ENCODE peak calls at places on chromosomes 12 and 14, in seven cellular contexts. One of them, this sample, is unnamed.
A peak's percentile ranks its signal among the peaks of the same experiment; 100 is the strongest.

GRCh38 chr14:21168055-21168454 is 12.2 kb upstream of the OR5AU1 start:
- DNase-seq in stomach: no peak
- DNase-seq in AG04450: no peak
- DNase-seq in adipocyte: no peak
- DNase-seq in heart left ventricle: no peak
- DNase-seq in heart right ventricle: no peak
- DNase-seq in dorsolateral prefrontal cortex: no peak
- DNase-seq in this sample: peak; percentile 62

GRCh38 chr12:27971606-27972005 is 927 bp downstream of the PTHLH start:
- DNase-seq in stomach: no peak
- DNase-seq in AG04450: no peak
- DNase-seq in adipocyte: no peak
- DNase-seq in heart left ventricle: no peak
- DNase-seq in heart right ventricle: no peak
- DNase-seq in dorsolateral prefrontal cortex: no peak
- DNase-seq in this sample: no peak

GRCh38 chr14:90924618-90925345 is 108.6 kb upstream of the TTC7B start:
- DNase-seq in stomach: peak; percentile 56
- DNase-seq in AG04450: no peak
- DNase-seq in adipocyte: peak; percentile 73
- DNase-seq in heart left ventricle: no peak
- DNase-seq in heart right ventricle: no peak
- DNase-seq in dorsolateral prefrontal cortex: no peak
- DNase-seq in this sample: peak; percentile 50

GRCh38 chr14:93105362-93105761 is 10.4 kb downstream of the ITPK1 start:
- DNase-seq in stomach: peak; percentile 41
- DNase-seq in AG04450: no peak
- DNase-seq in adipocyte: peak; percentile 27
- DNase-seq in heart left ventricle: no peak
- DNase-seq in heart right ventricle: no peak
- DNase-seq in dorsolateral prefrontal cortex: no peak
- DNase-seq in this sample: peak; percentile 75

GRCh38 chr12:120814203-120814902 is 88.7 kb downstream of the ACADS start:
- DNase-seq in stomach: no peak
- DNase-seq in AG04450: no peak
- DNase-seq in adipocyte: no peak
- DNase-seq in heart left ventricle: no peak
- DNase-seq in heart right ventricle: no peak
- DNase-seq in dorsolateral prefrontal cortex: no peak
- DNase-seq in this sample: no peak

GRCh38 chr12:113250045-113250444 is 28.8 kb downstream of the TPCN1 start:
- DNase-seq in stomach: no peak
- DNase-seq in AG04450: no peak
- DNase-seq in adipocyte: no peak
- DNase-seq in heart left ventricle: peak; percentile 31
- DNase-seq in heart right ventricle: no peak
- DNase-seq in dorsolateral prefrontal cortex: no peak
- DNase-seq in this sample: no peak

GRCh38 chr12:120361506-120362208 is 7.3 kb downstream of the MSI1 start:
- DNase-seq in stomach: peak; percentile 69
- DNase-seq in AG04450: peak; percentile 21
- DNase-seq in adipocyte: peak; percentile 82
- DNase-seq in heart left ventricle: peak; percentile 78
- DNase-seq in heart right ventricle: peak; percentile 71
- DNase-seq in dorsolateral prefrontal cortex: peak; percentile 91
- DNase-seq in this sample: peak; percentile 36

GRCh38 chr14:93903342-93904184 is 23.6 kb upstream of the FAM181A start:
- DNase-seq in stomach: peak; percentile 40
- DNase-seq in AG04450: no peak
- DNase-seq in adipocyte: peak; percentile 37
- DNase-seq in heart left ventricle: no peak
- DNase-seq in heart right ventricle: no peak
- DNase-seq in dorsolateral prefrontal cortex: no peak
- DNase-seq in this sample: peak; percentile 7

GRCh38 chr12:100826323-100826722 is 31.7 kb downstream of the ANO4 start:
- DNase-seq in stomach: peak; percentile 25
- DNase-seq in AG04450: peak; percentile 21
- DNase-seq in adipocyte: peak; percentile 74
- DNase-seq in heart left ventricle: no peak
- DNase-seq in heart right ventricle: peak; percentile 19
- DNase-seq in dorsolateral prefrontal cortex: no peak
- DNase-seq in this sample: peak; percentile 74

GRCh38 chr14:22558221-22558913 is 30.7 kb downstream of the DAD1 start:
- DNase-seq in stomach: no peak
- DNase-seq in AG04450: no peak
- DNase-seq in adipocyte: no peak
- DNase-seq in heart left ventricle: no peak
- DNase-seq in heart right ventricle: no peak
- DNase-seq in dorsolateral prefrontal cortex: no peak
- DNase-seq in this sample: no peak
- H3K4me3 ChIP-seq in stomach: no peak overlapping the region
- H3K4me3 ChIP-seq in AG04450: no peak overlapping the region
- H3K4me3 ChIP-seq in adipocyte: no peak overlapping the region
- H3K4me3 ChIP-seq in heart left ventricle: no peak overlapping the region
- H3K4me3 ChIP-seq in heart right ventricle: no peak overlapping the region
- H3K4me3 ChIP-seq in dorsolateral prefrontal cortex: no peak overlapping the region
- H3K4me3 ChIP-seq in this sample: no peak overlapping the region

GRCh38 chr12:103933237-103933636 is 3.0 kb downstream of the HSP90B1 start:
- DNase-seq in stomach: no peak
- DNase-seq in AG04450: no peak
- DNase-seq in adipocyte: peak; percentile 14
- DNase-seq in heart left ventricle: no peak
- DNase-seq in heart right ventricle: no peak
- DNase-seq in dorsolateral prefrontal cortex: no peak
- DNase-seq in this sample: no peak

GRCh38 chr12:103930787-103931536 is 752 bp downstream of the HSP90B1 start:
- DNase-seq in stomach: peak; percentile 59
- DNase-seq in AG04450: no peak
- DNase-seq in adipocyte: peak; percentile 74
- DNase-seq in heart left ventricle: peak; percentile 66
- DNase-seq in heart right ventricle: peak; percentile 38
- DNase-seq in dorsolateral prefrontal cortex: no peak
- DNase-seq in this sample: peak; percentile 33

DNA sequence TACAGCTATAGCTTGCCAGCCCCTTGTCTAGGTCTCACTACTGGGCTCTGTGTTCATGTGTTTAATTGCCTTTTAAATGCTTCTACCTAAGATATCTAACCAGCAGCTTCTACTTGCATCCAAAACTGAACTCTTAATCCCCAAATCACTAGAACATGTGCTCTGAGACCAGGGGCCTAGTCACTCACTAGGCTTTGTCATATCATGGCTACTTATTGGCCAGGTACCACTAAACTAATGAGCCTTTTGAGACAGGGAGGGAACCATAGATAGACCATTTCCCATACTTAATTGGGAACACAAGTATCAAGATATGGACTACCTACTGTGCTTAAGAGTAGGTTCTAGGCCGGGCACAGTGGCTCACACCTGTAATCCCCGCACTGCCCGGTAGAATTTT is 6.5 kb downstream of the HSP90B1 start:
- DNase-seq in stomach: no peak
- DNase-seq in AG04450: no peak
- DNase-seq in adipocyte: no peak
- DNase-seq in heart left ventricle: no peak
- DNase-seq in heart right ventricle: no peak
- DNase-seq in dorsolateral prefrontal cortex: no peak
- DNase-seq in this sample: no peak
- H3K4me3 ChIP-seq in stomach: no peak overlapping the region
- H3K4me3 ChIP-seq in AG04450: no peak overlapping the region
- H3K4me3 ChIP-seq in adipocyte: no peak overlapping the region
- H3K4me3 ChIP-seq in heart left ventricle: no peak overlapping the region
- H3K4me3 ChIP-seq in heart right ventricle: no peak overlapping the region
- H3K4me3 ChIP-seq in dorsolateral prefrontal cortex: no peak overlapping the region
- H3K4me3 ChIP-seq in this sample: no peak overlapping the region

DNA sequence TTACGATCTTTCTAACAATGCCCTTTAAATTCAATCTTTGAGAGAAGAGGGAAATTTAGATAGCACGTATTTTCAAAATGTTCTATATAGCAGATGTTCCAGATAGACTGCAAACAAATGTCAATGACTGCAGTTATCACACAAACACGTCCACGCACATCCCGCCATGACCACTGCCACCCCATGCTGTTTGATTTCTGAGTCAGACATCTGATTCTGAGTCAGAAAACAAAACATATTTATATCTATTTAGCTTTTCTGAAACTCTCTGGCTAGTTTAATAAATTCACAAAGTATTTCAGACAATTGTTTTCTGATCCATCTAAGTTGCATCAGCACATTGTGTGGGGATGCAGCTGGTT is 105.9 kb upstream of the BCAT1 start:
- DNase-seq in stomach: no peak
- DNase-seq in AG04450: no peak
- DNase-seq in adipocyte: peak; percentile 10
- DNase-seq in heart left ventricle: no peak
- DNase-seq in heart right ventricle: no peak
- DNase-seq in dorsolateral prefrontal cortex: no peak
- DNase-seq in this sample: peak; percentile 91
- H3K4me3 ChIP-seq in stomach: peak overlapping the region; percentile 14
- H3K4me3 ChIP-seq in AG04450: no peak overlapping the region
- H3K4me3 ChIP-seq in adipocyte: no peak overlapping the region
- H3K4me3 ChIP-seq in heart left ventricle: peak overlapping the region; percentile 53
- H3K4me3 ChIP-seq in heart right ventricle: no peak overlapping the region
- H3K4me3 ChIP-seq in dorsolateral prefrontal cortex: peak overlapping the region; percentile 55
- H3K4me3 ChIP-seq in this sample: no peak overlapping the region

GRCh38 chr12:13588574-13588973 is 392.0 kb downstream of the EMP1 start:
- DNase-seq in stomach: no peak
- DNase-seq in AG04450: no peak
- DNase-seq in adipocyte: no peak
- DNase-seq in heart left ventricle: no peak
- DNase-seq in heart right ventricle: no peak
- DNase-seq in dorsolateral prefrontal cortex: no peak
- DNase-seq in this sample: no peak
- H3K4me3 ChIP-seq in stomach: no peak overlapping the region
- H3K4me3 ChIP-seq in AG04450: no peak overlapping the region
- H3K4me3 ChIP-seq in adipocyte: no peak overlapping the region
- H3K4me3 ChIP-seq in heart left ventricle: no peak overlapping the region
- H3K4me3 ChIP-seq in heart right ventricle: no peak overlapping the region
- H3K4me3 ChIP-seq in dorsolateral prefrontal cortex: no peak overlapping the region
- H3K4me3 ChIP-seq in this sample: no peak overlapping the region

GRCh38 chr14:51658441-51659173 is 6.9 kb downstream of the FRMD6 start:
- DNase-seq in stomach: no peak
- DNase-seq in AG04450: no peak
- DNase-seq in adipocyte: no peak
- DNase-seq in heart left ventricle: no peak
- DNase-seq in heart right ventricle: no peak
- DNase-seq in dorsolateral prefrontal cortex: no peak
- DNase-seq in this sample: no peak
- H3K4me3 ChIP-seq in stomach: no peak overlapping the region
- H3K4me3 ChIP-seq in AG04450: peak overlapping the region; percentile 37
- H3K4me3 ChIP-seq in adipocyte: no peak overlapping the region
- H3K4me3 ChIP-seq in heart left ventricle: no peak overlapping the region
- H3K4me3 ChIP-seq in heart right ventricle: no peak overlapping the region
- H3K4me3 ChIP-seq in dorsolateral prefrontal cortex: no peak overlapping the region
- H3K4me3 ChIP-seq in this sample: no peak overlapping the region

GRCh38 chr14:69868363-69868963 is 10.8 kb upstream of the SMOC1 start:
- DNase-seq in stomach: no peak
- DNase-seq in AG04450: no peak
- DNase-seq in adipocyte: no peak
- DNase-seq in heart left ventricle: no peak
- DNase-seq in heart right ventricle: no peak
- DNase-seq in dorsolateral prefrontal cortex: no peak
- DNase-seq in this sample: no peak
- H3K4me3 ChIP-seq in stomach: no peak overlapping the region
- H3K4me3 ChIP-seq in AG04450: no peak overlapping the region
- H3K4me3 ChIP-seq in adipocyte: no peak overlapping the region
- H3K4me3 ChIP-seq in heart left ventricle: no peak overlapping the region
- H3K4me3 ChIP-seq in heart right ventricle: no peak overlapping the region
- H3K4me3 ChIP-seq in dorsolateral prefrontal cortex: no peak overlapping the region
- H3K4me3 ChIP-seq in this sample: no peak overlapping the region

DNA sequence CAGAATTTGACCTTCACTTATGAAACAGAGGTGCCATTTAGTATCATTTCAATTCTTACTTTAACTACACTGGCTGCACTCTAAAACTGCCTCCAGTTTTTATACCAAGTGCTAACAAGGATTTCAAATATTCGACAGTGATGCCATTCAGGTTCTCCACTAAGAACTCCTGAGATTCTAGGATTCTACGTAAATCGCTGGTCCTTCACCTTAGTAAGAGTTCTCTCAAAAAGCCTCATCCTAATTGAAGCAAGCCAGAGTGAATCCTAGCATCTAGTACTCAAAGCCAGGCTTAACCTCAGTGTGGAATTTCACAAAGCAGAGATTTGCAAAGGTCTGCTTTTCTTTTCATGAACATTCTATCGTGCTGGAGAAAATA is 3.5 kb downstream of the SLC38A2 start:
- DNase-seq in stomach: no peak
- DNase-seq in AG04450: no peak
- DNase-seq in adipocyte: no peak
- DNase-seq in heart left ventricle: no peak
- DNase-seq in heart right ventricle: no peak
- DNase-seq in dorsolateral prefrontal cortex: no peak
- DNase-seq in this sample: no peak
- H3K4me3 ChIP-seq in stomach: peak overlapping the region; percentile 98
- H3K4me3 ChIP-seq in AG04450: peak overlapping the region; percentile 95
- H3K4me3 ChIP-seq in adipocyte: peak overlapping the region; percentile 97
- H3K4me3 ChIP-seq in heart left ventricle: peak overlapping the region; percentile 94
- H3K4me3 ChIP-seq in heart right ventricle: peak overlapping the region; percentile 73
- H3K4me3 ChIP-seq in dorsolateral prefrontal cortex: peak overlapping the region; percentile 95
- H3K4me3 ChIP-seq in this sample: peak overlapping the region; percentile 61